ENCODE peak calls at places on chromosomes 6 and 20, in seven cellular contexts. I is neuronal stem cell, J is BE2C, T is uterus, Y is AG08395, U is cerebellum, F is NCI-H2029. G is an unnamed sample.

GRCh38 chr20:62595491-62595890 is 46.8 kb upstream of the SLCO4A1 start:
- DNase-seq in I (no peak), J (no peak), T (no peak), Y (peak), U (no peak), F (no peak), G (no peak)

GRCh38 chr6:169167581-169168301 is 85.9 kb downstream of the THBS2 start:
- DNase-seq in I (no peak), J (peak), T (peak), Y (peak), U (no peak), F (no peak), G (no peak)

GRCh38 chr6:106666290-106667021 is 37.1 kb downstream of the QRSL1 start:
- DNase-seq in I (no peak), J (no peak), T (no peak), Y (no peak), U (no peak), F (no peak), G (no peak)

GRCh38 chr6:33967966-33968724 is 164.3 kb upstream of the MLN start:
- DNase-seq in I (no peak), J (peak), T (no peak), Y (no peak), U (no peak), F (no peak), G (no peak)

GRCh38 chr20:41692479-41693135 is 74.4 kb upstream of the CHD6 start:
- DNase-seq in I (peak), J (peak), T (peak), Y (peak), U (peak), F (peak), G (peak)

GRCh38 chr6:161498359-161498758 is 224.5 kb upstream of the AGPAT4 start:
- DNase-seq in I (peak), J (peak), T (no peak), Y (peak), U (no peak), F (no peak), G (peak)

GRCh38 chr20:55472704-55473103 is 532.6 kb downstream of the CBLN4 start:
- DNase-seq in I (no peak), J (no peak), T (no peak), Y (no peak), U (no peak), F (no peak), G (no peak)

GRCh38 chr20:54573838-54574237 is 98.4 kb downstream of the DOK5 start:
- DNase-seq in I (no peak), J (no peak), T (no peak), Y (no peak), U (peak), F (no peak), G (no peak)

GRCh38 chr20:13166006-13166405 is 55.1 kb upstream of the ISM1 start:
- DNase-seq in I (no peak), J (no peak), T (no peak), Y (no peak), U (peak), F (no peak), G (no peak)

GRCh38 chr20:3364323-3365013 is 43.0 kb downstream of the DNAAF9 start:
- DNase-seq in I (no peak), J (no peak), T (no peak), Y (no peak), U (no peak), F (no peak), G (no peak)

GRCh38 chr6:17393335-17394191 is at the start of gene CAP2:
- DNase-seq in I (peak), J (peak), T (peak), Y (peak), U (peak), F (peak), G (peak)

GRCh38 chr6:165746331-165746730 is 83.3 kb upstream of the PDE10A start:
- DNase-seq in I (no peak), J (no peak), T (no peak), Y (no peak), U (no peak), F (no peak), G (no peak)

GRCh38 chr6:378090-378957 is 13.2 kb upstream of the IRF4 start:
- DNase-seq in I (no peak), J (no peak), T (no peak), Y (no peak), U (no peak), F (no peak), G (no peak)

GRCh38 chr20:38789503-38790209 is 15.8 kb upstream of the PPP1R16B start:
- DNase-seq in I (no peak), J (no peak), T (no peak), Y (peak), U (no peak), F (no peak), G (no peak)

GRCh38 chr6:135291288-135292116 is 110.4 kb downstream of the MYB start:
- DNase-seq in I (no peak), J (no peak), T (no peak), Y (no peak), U (no peak), F (no peak), G (no peak)

GRCh38 chr6:32086661-32087573 is 22.2 kb downstream of the TNXB start:
- DNase-seq in I (no peak), J (no peak), T (no peak), Y (peak), U (no peak), F (no peak), G (no peak)

GRCh38 chr6:15148356-15149058 is 97.4 kb upstream of the JARID2 start:
- DNase-seq in I (no peak), J (no peak), T (no peak), Y (peak), U (peak), F (no peak), G (no peak)

GRCh38 chr6:166722779-166723178 is 95.7 kb upstream of the RPS6KA2 start:
- DNase-seq in I (no peak), J (no peak), T (no peak), Y (no peak), U (no peak), F (no peak), G (no peak)

GRCh38 chr6:109002100-109002697 is 92.4 kb downstream of the SESN1 start:
- DNase-seq in I (no peak), J (no peak), T (no peak), Y (peak), U (no peak), F (no peak), G (peak)

GRCh38 chr6:152338335-152339125 is 298.6 kb downstream of the SYNE1 start:
- DNase-seq in I (peak), J (peak), T (peak), Y (peak), U (peak), F (no peak), G (peak)

GRCh38 chr6:78749326-78749725 is 118.0 kb upstream of the IRAK1BP1 start:
- DNase-seq in I (no peak), J (no peak), T (no peak), Y (peak), U (no peak), F (no peak), G (no peak)

GRCh38 chr20:582204-582603 is 27.9 kb downstream of the TCF15 start:
- DNase-seq in I (no peak), J (no peak), T (no peak), Y (no peak), U (no peak), F (no peak), G (no peak)

GRCh38 chr6:14881399-14881798 is 364.5 kb upstream of the JARID2 start:
- DNase-seq in I (no peak), J (no peak), T (no peak), Y (peak), U (no peak), F (no peak), G (no peak)

GRCh38 chr6:91490672-91491071 is 903.8 kb upstream of the MAP3K7 start:
- DNase-seq in I (no peak), J (no peak), T (no peak), Y (no peak), U (no peak), F (no peak), G (no peak)

GRCh38 chr6:166623318-166623717 is 3.7 kb downstream of the RPS6KA2 start:
- DNase-seq in I (no peak), J (no peak), T (no peak), Y (no peak), U (no peak), F (peak), G (no peak)

GRCh38 chr20:56468317-56469076 is at the start of gene RTF2:
- DNase-seq in I (peak), J (peak), T (peak), Y (peak), U (peak), F (peak), G (peak)

GRCh38 chr20:615494-615893 is 5.4 kb upstream of the TCF15 start:
- DNase-seq in I (no peak), J (no peak), T (no peak), Y (no peak), U (no peak), F (no peak), G (no peak)

GRCh38 chr6:6740595-6740994 is 152.1 kb downstream of the LY86 start:
- DNase-seq in I (no peak), J (no peak), T (no peak), Y (no peak), U (no peak), F (no peak), G (no peak)

GRCh38 chr6:44496705-44497369 is 109.3 kb downstream of the CDC5L start:
- DNase-seq in I (no peak), J (no peak), T (no peak), Y (no peak), U (no peak), F (no peak), G (no peak)

GRCh38 chr6:136921936-136922679 is at the start of gene SLC35D3:
- DNase-seq in I (peak), J (peak), T (no peak), Y (peak), U (no peak), F (no peak), G (no peak)

GRCh38 chr20:25054995-25055629 is 2.8 kb downstream of the ACSS1 start:
- DNase-seq in I (no peak), J (no peak), T (no peak), Y (peak), U (no peak), F (no peak), G (no peak)

GRCh38 chr20:2519115-2519815 is 10.6 kb upstream of the ZNF343 start:
- DNase-seq in I (no peak), J (no peak), T (no peak), Y (no peak), U (no peak), F (no peak), G (no peak)

GRCh38 chr20:40714109-40714508 is 25.1 kb upstream of the MAFB start:
- DNase-seq in I (no peak), J (no peak), T (no peak), Y (no peak), U (no peak), F (no peak), G (no peak)

GRCh38 chr20:19815553-19815991 is 57.5 kb downstream of the RIN2 start:
- DNase-seq in I (no peak), J (no peak), T (no peak), Y (peak), U (no peak), F (no peak), G (peak)